ENCODE peak calls at places on chromosomes 6 and 20, in ten cellular contexts. One of them, this sample, is unnamed.

GRCh38 chr6:37696220-37696840 is 1.4 kb downstream of the MDGA1 start:
- DNase-seq in CD8-positive, alpha-beta T cell: no peak
- DNase-seq in NCI-H460: no peak
- DNase-seq in HT-29: no peak
- DNase-seq in neural crest cell: peak; percentile 18
- DNase-seq in hepatic stellate cell: peak; percentile 62
- DNase-seq in MM.1S: no peak
- DNase-seq in epithelial cell of esophagus: peak; percentile 49
- DNase-seq in foreskin fibroblast: peak; percentile 73
- DNase-seq in EL: peak; percentile 50
- DNase-seq in this sample: no peak

GRCh38 chr6:11093065-11093590 is 506 bp upstream of the SMIM13 start:
- DNase-seq in MM.1S: peak; percentile 76
- DNase-seq in foreskin fibroblast: no peak
- DNase-seq in HT-29: no peak
- DNase-seq in CD8-positive, alpha-beta T cell: peak; percentile 1
- DNase-seq in EL: no peak
- DNase-seq in NCI-H460: no peak
- DNase-seq in neural crest cell: no peak
- DNase-seq in epithelial cell of esophagus: no peak
- DNase-seq in hepatic stellate cell: no peak
- DNase-seq in this sample: peak; percentile 51

GRCh38 chr20:58102744-58103516 is 125.5 kb downstream of the ANKRD60 start:
- DNase-seq in CD8-positive, alpha-beta T cell: no peak
- DNase-seq in MM.1S: no peak
- DNase-seq in hepatic stellate cell: no peak
- DNase-seq in epithelial cell of esophagus: peak; percentile 62
- DNase-seq in NCI-H460: no peak
- DNase-seq in HT-29: no peak
- DNase-seq in neural crest cell: no peak
- DNase-seq in foreskin fibroblast: peak; percentile 40
- DNase-seq in EL: peak; percentile 49
- DNase-seq in this sample: no peak

GRCh38 chr6:89260832-89261231 is 43.7 kb upstream of the GABRR1 start:
- DNase-seq in NCI-H460: no peak
- DNase-seq in EL: no peak
- DNase-seq in CD8-positive, alpha-beta T cell: no peak
- DNase-seq in foreskin fibroblast: no peak
- DNase-seq in MM.1S: no peak
- DNase-seq in neural crest cell: no peak
- DNase-seq in hepatic stellate cell: no peak
- DNase-seq in epithelial cell of esophagus: peak; percentile 7
- DNase-seq in HT-29: peak; percentile 35
- DNase-seq in this sample: no peak

GRCh38 chr6:49070411-49070810 is 392.6 kb downstream of the MMUT start:
- DNase-seq in MM.1S: no peak
- DNase-seq in neural crest cell: no peak
- DNase-seq in NCI-H460: no peak
- DNase-seq in EL: no peak
- DNase-seq in epithelial cell of esophagus: no peak
- DNase-seq in foreskin fibroblast: no peak
- DNase-seq in hepatic stellate cell: no peak
- DNase-seq in CD8-positive, alpha-beta T cell: no peak
- DNase-seq in HT-29: no peak
- DNase-seq in this sample: no peak

GRCh38 chr20:15119852-15120251 is 782.4 kb upstream of the FLRT3 start:
- DNase-seq in EL: no peak
- DNase-seq in CD8-positive, alpha-beta T cell: no peak
- DNase-seq in epithelial cell of esophagus: no peak
- DNase-seq in MM.1S: no peak
- DNase-seq in neural crest cell: no peak
- DNase-seq in HT-29: no peak
- DNase-seq in hepatic stellate cell: no peak
- DNase-seq in foreskin fibroblast: no peak
- DNase-seq in NCI-H460: no peak
- DNase-seq in this sample: no peak

GRCh38 chr6:73418081-73418741 is 23.6 kb downstream of the DDX43 start:
- DNase-seq in foreskin fibroblast: no peak
- DNase-seq in EL: peak; percentile 30
- DNase-seq in MM.1S: no peak
- DNase-seq in NCI-H460: no peak
- DNase-seq in hepatic stellate cell: no peak
- DNase-seq in CD8-positive, alpha-beta T cell: no peak
- DNase-seq in HT-29: no peak
- DNase-seq in neural crest cell: no peak
- DNase-seq in epithelial cell of esophagus: no peak
- DNase-seq in this sample: no peak

GRCh38 chr6:11999245-11999644 is 12.9 kb upstream of the HIVEP1 start:
- DNase-seq in HT-29: no peak
- DNase-seq in CD8-positive, alpha-beta T cell: no peak
- DNase-seq in NCI-H460: no peak
- DNase-seq in epithelial cell of esophagus: no peak
- DNase-seq in hepatic stellate cell: no peak
- DNase-seq in foreskin fibroblast: no peak
- DNase-seq in EL: peak; percentile 51
- DNase-seq in neural crest cell: no peak
- DNase-seq in MM.1S: no peak
- DNase-seq in this sample: no peak

GRCh38 chr6:164344801-164345291 is 930.3 kb downstream of the QKI start:
- DNase-seq in MM.1S: no peak
- DNase-seq in EL: no peak
- DNase-seq in NCI-H460: no peak
- DNase-seq in foreskin fibroblast: no peak
- DNase-seq in HT-29: no peak
- DNase-seq in epithelial cell of esophagus: no peak
- DNase-seq in hepatic stellate cell: no peak
- DNase-seq in CD8-positive, alpha-beta T cell: no peak
- DNase-seq in neural crest cell: no peak
- DNase-seq in this sample: no peak

GRCh38 chr6:169800668-169801395 is 49.4 kb downstream of the ERMARD start:
- DNase-seq in EL: peak; percentile 68
- DNase-seq in HT-29: no peak
- DNase-seq in epithelial cell of esophagus: peak; percentile 60
- DNase-seq in CD8-positive, alpha-beta T cell: no peak
- DNase-seq in hepatic stellate cell: peak; percentile 63
- DNase-seq in foreskin fibroblast: peak; percentile 77
- DNase-seq in NCI-H460: no peak
- DNase-seq in MM.1S: peak; percentile 58
- DNase-seq in neural crest cell: no peak
- DNase-seq in this sample: peak; percentile 49

GRCh38 chr6:32475392-32476206 is 35.9 kb downstream of the HLA-DRA start:
- DNase-seq in EL: no peak
- DNase-seq in HT-29: no peak
- DNase-seq in CD8-positive, alpha-beta T cell: no peak
- DNase-seq in MM.1S: no peak
- DNase-seq in NCI-H460: no peak
- DNase-seq in neural crest cell: no peak
- DNase-seq in epithelial cell of esophagus: no peak
- DNase-seq in foreskin fibroblast: no peak
- DNase-seq in hepatic stellate cell: no peak
- DNase-seq in this sample: no peak

GRCh38 chr20:49345538-49345937 is 67.7 kb upstream of the ZNFX1 start:
- DNase-seq in hepatic stellate cell: peak; percentile 68
- DNase-seq in EL: peak; percentile 96
- DNase-seq in neural crest cell: no peak
- DNase-seq in CD8-positive, alpha-beta T cell: no peak
- DNase-seq in epithelial cell of esophagus: peak; percentile 48
- DNase-seq in foreskin fibroblast: peak; percentile 86
- DNase-seq in MM.1S: no peak
- DNase-seq in HT-29: no peak
- DNase-seq in NCI-H460: peak; percentile 5
- DNase-seq in this sample: peak; percentile 36

GRCh38 chr6:158244373-158244772 is 67.9 kb upstream of the TULP4 start:
- DNase-seq in epithelial cell of esophagus: no peak
- DNase-seq in HT-29: no peak
- DNase-seq in CD8-positive, alpha-beta T cell: no peak
- DNase-seq in EL: no peak
- DNase-seq in foreskin fibroblast: no peak
- DNase-seq in neural crest cell: no peak
- DNase-seq in NCI-H460: no peak
- DNase-seq in MM.1S: peak; percentile 31
- DNase-seq in hepatic stellate cell: no peak
- DNase-seq in this sample: no peak

GRCh38 chr6:13354331-13355042 is 26.1 kb upstream of the TBC1D7 start:
- DNase-seq in CD8-positive, alpha-beta T cell: no peak
- DNase-seq in MM.1S: no peak
- DNase-seq in NCI-H460: no peak
- DNase-seq in neural crest cell: no peak
- DNase-seq in epithelial cell of esophagus: peak; percentile 56
- DNase-seq in EL: peak; percentile 81
- DNase-seq in foreskin fibroblast: peak; percentile 80
- DNase-seq in hepatic stellate cell: peak; percentile 74
- DNase-seq in HT-29: no peak
- DNase-seq in this sample: no peak

GRCh38 chr20:52171025-52171424 is 20.6 kb downstream of the ZFP64 start:
- DNase-seq in foreskin fibroblast: no peak
- DNase-seq in EL: no peak
- DNase-seq in CD8-positive, alpha-beta T cell: no peak
- DNase-seq in hepatic stellate cell: no peak
- DNase-seq in epithelial cell of esophagus: no peak
- DNase-seq in MM.1S: no peak
- DNase-seq in neural crest cell: no peak
- DNase-seq in HT-29: no peak
- DNase-seq in NCI-H460: no peak
- DNase-seq in this sample: no peak

GRCh38 chr6:149441740-149442139 is 41.7 kb downstream of the SUMO4 start:
- DNase-seq in EL: no peak
- DNase-seq in hepatic stellate cell: no peak
- DNase-seq in epithelial cell of esophagus: no peak
- DNase-seq in NCI-H460: no peak
- DNase-seq in foreskin fibroblast: no peak
- DNase-seq in HT-29: no peak
- DNase-seq in MM.1S: no peak
- DNase-seq in neural crest cell: no peak
- DNase-seq in CD8-positive, alpha-beta T cell: no peak
- DNase-seq in this sample: no peak

GRCh38 chr6:53771780-53772624 is 22.8 kb upstream of the LRRC1 start:
- DNase-seq in CD8-positive, alpha-beta T cell: no peak
- DNase-seq in EL: peak; percentile 74
- DNase-seq in MM.1S: no peak
- DNase-seq in NCI-H460: no peak
- DNase-seq in epithelial cell of esophagus: peak; percentile 67
- DNase-seq in neural crest cell: no peak
- DNase-seq in foreskin fibroblast: peak; percentile 26
- DNase-seq in hepatic stellate cell: peak; percentile 42
- DNase-seq in HT-29: no peak
- DNase-seq in this sample: no peak

GRCh38 chr20:48631114-48632016 is 196.4 kb downstream of the PREX1 start:
- DNase-seq in foreskin fibroblast: peak; percentile 70
- DNase-seq in EL: peak; percentile 45
- DNase-seq in neural crest cell: no peak
- DNase-seq in epithelial cell of esophagus: peak; percentile 11
- DNase-seq in HT-29: no peak
- DNase-seq in hepatic stellate cell: peak; percentile 33
- DNase-seq in NCI-H460: no peak
- DNase-seq in MM.1S: no peak
- DNase-seq in CD8-positive, alpha-beta T cell: no peak
- DNase-seq in this sample: no peak

GRCh38 chr6:170187669-170188566 is 103.0 kb downstream of the DLL1 start:
- DNase-seq in neural crest cell: no peak
- DNase-seq in epithelial cell of esophagus: no peak
- DNase-seq in EL: no peak
- DNase-seq in foreskin fibroblast: no peak
- DNase-seq in NCI-H460: no peak
- DNase-seq in hepatic stellate cell: no peak
- DNase-seq in CD8-positive, alpha-beta T cell: no peak
- DNase-seq in HT-29: no peak
- DNase-seq in MM.1S: no peak
- DNase-seq in this sample: peak; percentile 2

GRCh38 chr6:116218866-116219265 is 35.0 kb downstream of the TSPYL4 start:
- DNase-seq in HT-29: no peak
- DNase-seq in foreskin fibroblast: no peak
- DNase-seq in neural crest cell: no peak
- DNase-seq in epithelial cell of esophagus: no peak
- DNase-seq in EL: no peak
- DNase-seq in MM.1S: no peak
- DNase-seq in NCI-H460: no peak
- DNase-seq in hepatic stellate cell: no peak
- DNase-seq in CD8-positive, alpha-beta T cell: no peak
- DNase-seq in this sample: no peak

GRCh38 chr6:158334534-158334933 is 22.3 kb downstream of the TULP4 start:
- DNase-seq in hepatic stellate cell: no peak
- DNase-seq in neural crest cell: no peak
- DNase-seq in epithelial cell of esophagus: no peak
- DNase-seq in HT-29: no peak
- DNase-seq in foreskin fibroblast: no peak
- DNase-seq in MM.1S: no peak
- DNase-seq in EL: no peak
- DNase-seq in NCI-H460: no peak
- DNase-seq in CD8-positive, alpha-beta T cell: no peak
- DNase-seq in this sample: no peak

GRCh38 chr6:152057832-152058498 is 250.5 kb downstream of the ESR1 start:
- DNase-seq in CD8-positive, alpha-beta T cell: no peak
- DNase-seq in MM.1S: peak; percentile 37
- DNase-seq in neural crest cell: no peak
- DNase-seq in epithelial cell of esophagus: no peak
- DNase-seq in NCI-H460: no peak
- DNase-seq in foreskin fibroblast: no peak
- DNase-seq in hepatic stellate cell: no peak
- DNase-seq in EL: no peak
- DNase-seq in HT-29: no peak
- DNase-seq in this sample: no peak

GRCh38 chr6:2103644-2104523 is 141.5 kb downstream of the GMDS start:
- DNase-seq in EL: peak; percentile 59
- DNase-seq in NCI-H460: peak; percentile 78
- DNase-seq in epithelial cell of esophagus: peak; percentile 74
- DNase-seq in CD8-positive, alpha-beta T cell: no peak
- DNase-seq in foreskin fibroblast: peak; percentile 59
- DNase-seq in MM.1S: peak; percentile 41
- DNase-seq in HT-29: peak; percentile 66
- DNase-seq in hepatic stellate cell: peak; percentile 43
- DNase-seq in neural crest cell: no peak
- DNase-seq in this sample: no peak

GRCh38 chr6:147821266-147821665 is 312.8 kb downstream of the SAMD5 start:
- DNase-seq in neural crest cell: no peak
- DNase-seq in CD8-positive, alpha-beta T cell: no peak
- DNase-seq in HT-29: no peak
- DNase-seq in MM.1S: no peak
- DNase-seq in hepatic stellate cell: no peak
- DNase-seq in foreskin fibroblast: no peak
- DNase-seq in EL: no peak
- DNase-seq in NCI-H460: no peak
- DNase-seq in epithelial cell of esophagus: no peak
- DNase-seq in this sample: no peak

GRCh38 chr20:39849664-39850063 is 839.4 kb downstream of the MAFB start:
- DNase-seq in NCI-H460: no peak
- DNase-seq in CD8-positive, alpha-beta T cell: no peak
- DNase-seq in HT-29: no peak
- DNase-seq in hepatic stellate cell: peak; percentile 44
- DNase-seq in EL: peak; percentile 98
- DNase-seq in MM.1S: no peak
- DNase-seq in foreskin fibroblast: peak; percentile 98
- DNase-seq in epithelial cell of esophagus: peak; percentile 90
- DNase-seq in neural crest cell: no peak
- DNase-seq in this sample: peak; percentile 68

GRCh38 chr20:2399390-2399789 is 18.7 kb downstream of the TGM6 start:
- DNase-seq in CD8-positive, alpha-beta T cell: no peak
- DNase-seq in NCI-H460: no peak
- DNase-seq in MM.1S: no peak
- DNase-seq in hepatic stellate cell: no peak
- DNase-seq in EL: no peak
- DNase-seq in foreskin fibroblast: no peak
- DNase-seq in epithelial cell of esophagus: no peak
- DNase-seq in HT-29: no peak
- DNase-seq in neural crest cell: no peak
- DNase-seq in this sample: no peak

GRCh38 chr6:49540614-49541013 is 9.9 kb upstream of the C6orf141 start:
- DNase-seq in hepatic stellate cell: no peak
- DNase-seq in CD8-positive, alpha-beta T cell: no peak
- DNase-seq in MM.1S: no peak
- DNase-seq in EL: no peak
- DNase-seq in HT-29: peak; percentile 41
- DNase-seq in foreskin fibroblast: no peak
- DNase-seq in NCI-H460: no peak
- DNase-seq in neural crest cell: no peak
- DNase-seq in epithelial cell of esophagus: peak; percentile 83
- DNase-seq in this sample: no peak

This sample was measured in prostate gland.